ENCODE peak calls at places on chromosomes 6 and 20, in five cellular contexts. E, W, M, X and F are unnamed samples.

GRCh38 chr20:14562976-14563375 is 225.6 kb upstream of the FLRT3 start:
- DNase-seq in E (no peak), W (no peak), M (no peak), X (no peak), F (no peak)

GRCh38 chr6:36697481-36697903 is at the start of gene RAB44:
- DNase-seq in E (no peak), W (no peak), M (no peak), X (peak), F (no peak)

GRCh38 chr6:17714879-17715860 is 8.4 kb upstream of the NUP153 start:
- DNase-seq in E (peak), W (peak), M (peak), X (no peak), F (peak)

GRCh38 chr6:56517155-56517745 is 125.4 kb downstream of the DST start:
- DNase-seq in E (no peak), W (no peak), M (no peak), X (no peak), F (no peak)

GRCh38 chr6:50966532-50966931 is 147.9 kb downstream of the TFAP2B start:
- DNase-seq in E (no peak), W (no peak), M (no peak), X (no peak), F (no peak)

GRCh38 chr6:85343428-85343827 is 106.5 kb upstream of the NT5E start:
- DNase-seq in E (no peak), W (no peak), M (no peak), X (no peak), F (no peak)

GRCh38 chr6:40788661-40789111 is 201.5 kb upstream of the LRFN2 start:
- DNase-seq in E (no peak), W (no peak), M (peak), X (no peak), F (no peak)

GRCh38 chr6:41037107-41037900 is 1.7 kb downstream of the UNC5CL start:
- DNase-seq in E (no peak), W (no peak), M (no peak), X (no peak), F (no peak)

GRCh38 chr6:156068870-156069269 is 613.2 kb upstream of the NOX3 start:
- DNase-seq in E (no peak), W (peak), M (no peak), X (no peak), F (no peak)

GRCh38 chr6:113464959-113465358 is 392.2 kb upstream of the MARCKS start:
- DNase-seq in E (no peak), W (peak), M (peak), X (no peak), F (peak)

GRCh38 chr6:133973109-133973971 is 20.3 kb downstream of the TBPL1 start:
- DNase-seq in E (no peak), W (peak), M (peak), X (no peak), F (peak)

GRCh38 chr6:45078432-45078831 is 249.7 kb upstream of the RUNX2 start:
- DNase-seq in E (no peak), W (no peak), M (no peak), X (no peak), F (no peak)

GRCh38 chr6:29355603-29356002 is 13.1 kb downstream of the OR5V1 start:
- DNase-seq in E (no peak), W (no peak), M (no peak), X (no peak), F (no peak)

GRCh38 chr20:21520702-21521595 is 7.1 kb upstream of the NKX2-2 start:
- DNase-seq in E (no peak), W (peak), M (no peak), X (no peak), F (no peak)

GRCh38 chr6:53979468-53980067 is 131.7 kb upstream of the MLIP start:
- DNase-seq in E (peak), W (peak), M (peak), X (no peak), F (peak)

GRCh38 chr20:38997622-38998021 is 35.5 kb downstream of the DHX35 start:
- DNase-seq in E (no peak), W (no peak), M (no peak), X (no peak), F (no peak)

DNA sequence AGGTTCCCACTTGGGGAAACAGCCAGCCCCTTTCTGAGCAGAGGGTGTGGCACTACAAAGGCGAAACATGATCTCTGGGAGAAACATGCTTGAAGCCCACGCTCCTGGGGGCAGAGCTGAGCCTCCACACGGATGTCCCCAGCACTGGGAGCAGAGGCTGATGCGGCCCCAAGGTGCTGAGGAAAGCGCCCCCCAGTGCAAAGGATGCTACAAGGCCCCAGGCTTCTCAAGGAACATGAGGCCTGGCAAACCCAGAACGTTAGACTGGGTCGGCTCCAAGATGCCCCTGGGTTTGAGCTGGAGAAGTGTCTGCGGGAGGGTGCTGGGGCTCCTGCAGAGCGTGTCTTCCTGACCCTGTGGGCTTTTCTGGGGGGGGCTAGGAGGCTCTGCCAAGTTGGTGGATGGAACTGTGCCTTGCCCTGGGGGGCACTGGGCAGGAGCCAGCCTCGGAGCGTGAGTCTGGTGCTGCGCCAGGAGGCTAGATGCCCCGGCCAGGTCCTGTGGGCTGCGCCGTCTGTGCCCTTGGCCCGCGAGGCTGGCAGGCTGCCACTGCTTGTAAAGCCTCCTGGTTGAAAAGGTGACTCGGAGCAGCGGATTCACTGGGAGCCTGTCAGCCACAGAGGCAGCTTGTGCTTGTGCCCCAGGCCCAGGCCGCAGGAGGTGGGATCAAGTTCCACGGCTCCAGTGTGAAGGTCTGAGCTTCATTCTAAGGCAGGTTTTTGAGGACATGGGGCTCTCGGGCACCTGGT is 8.1 kb downstream of the SYNJ2 start:
- DNase-seq in E (no peak), W (peak), M (peak), X (peak), F (peak)
- TF ChIP-seq CTCF in E (peak), W (no peak), M (no peak), X (no peak), F (peak)

GRCh38 chr6:166419268-166419667 is 36.5 kb upstream of the MPC1 start:
- DNase-seq in E (no peak), W (peak), M (peak), X (peak), F (no peak)

GRCh38 chr6:166418691-166419143 is 36.0 kb upstream of the MPC1 start:
- DNase-seq in E (no peak), W (no peak), M (no peak), X (no peak), F (no peak)

GRCh38 chr6:166422201-166422940 is 39.6 kb upstream of the MPC1 start:
- DNase-seq in E (no peak), W (no peak), M (no peak), X (peak), F (no peak)

GRCh38 chr6:166419717-166420116 is 37.0 kb upstream of the MPC1 start:
- DNase-seq in E (no peak), W (no peak), M (no peak), X (peak), F (no peak)

GRCh38 chr6:166420351-166420750 is 37.6 kb upstream of the MPC1 start:
- DNase-seq in E (no peak), W (peak), M (peak), X (peak), F (no peak)
- TF ChIP-seq CTCF in E (no peak), W (peak), M (peak), X (no peak), F (peak)

DNA sequence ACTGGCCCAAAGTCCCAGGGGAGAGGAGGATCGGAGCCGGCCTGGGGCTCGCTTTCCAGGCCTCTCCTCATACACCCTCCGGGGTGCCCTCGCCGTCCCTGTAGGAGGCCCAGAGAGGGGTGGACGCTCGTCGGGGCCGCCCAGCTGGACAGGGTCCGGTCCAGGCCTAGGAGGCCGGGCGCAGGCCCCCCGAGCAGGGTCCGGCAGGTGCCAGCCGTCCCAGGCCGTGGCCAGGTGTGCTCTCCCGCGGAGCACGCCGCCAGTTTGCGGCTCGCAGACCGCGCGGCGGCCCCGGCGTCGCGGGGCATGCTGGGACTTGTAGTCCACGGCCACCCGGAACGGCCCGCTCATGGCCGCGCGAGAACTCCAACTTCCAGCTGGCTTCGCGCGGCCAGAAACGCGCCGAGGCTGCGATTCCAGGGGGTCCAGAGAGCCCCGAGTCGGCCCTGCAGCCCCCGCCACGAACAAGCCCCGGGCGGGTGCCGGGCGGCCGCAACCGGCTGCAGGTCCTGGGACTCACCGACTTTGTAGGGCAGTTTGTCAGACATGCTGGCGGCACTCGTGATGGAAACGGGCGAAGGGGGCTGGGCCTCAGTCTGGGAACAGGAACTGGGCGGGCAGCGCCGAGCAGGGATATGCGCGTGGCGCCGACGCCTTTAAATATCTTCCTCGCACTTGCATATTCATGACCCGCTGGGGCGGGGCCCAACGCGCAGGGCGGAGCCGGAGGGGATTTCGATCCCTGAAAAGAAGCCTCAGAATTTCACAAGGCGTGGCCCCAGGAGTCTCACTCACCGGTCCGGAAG is at the start of gene AHCY:
- DNase-seq in E (peak), W (peak), M (peak), X (peak), F (peak)
- TF ChIP-seq CTCF in E (no peak), W (no peak), M (no peak), X (no peak), F (no peak)

GRCh38 chr20:933024-933423 is 16.9 kb upstream of the ANGPT4 start:
- DNase-seq in E (no peak), W (no peak), M (no peak), X (no peak), F (no peak)

GRCh38 chr20:931401-931800 is 15.3 kb upstream of the ANGPT4 start:
- DNase-seq in E (no peak), W (no peak), M (no peak), X (no peak), F (no peak)

GRCh38 chr20:939606-940005 is 23.5 kb upstream of the ANGPT4 start:
- DNase-seq in E (no peak), W (no peak), M (no peak), X (peak), F (no peak)

DNA sequence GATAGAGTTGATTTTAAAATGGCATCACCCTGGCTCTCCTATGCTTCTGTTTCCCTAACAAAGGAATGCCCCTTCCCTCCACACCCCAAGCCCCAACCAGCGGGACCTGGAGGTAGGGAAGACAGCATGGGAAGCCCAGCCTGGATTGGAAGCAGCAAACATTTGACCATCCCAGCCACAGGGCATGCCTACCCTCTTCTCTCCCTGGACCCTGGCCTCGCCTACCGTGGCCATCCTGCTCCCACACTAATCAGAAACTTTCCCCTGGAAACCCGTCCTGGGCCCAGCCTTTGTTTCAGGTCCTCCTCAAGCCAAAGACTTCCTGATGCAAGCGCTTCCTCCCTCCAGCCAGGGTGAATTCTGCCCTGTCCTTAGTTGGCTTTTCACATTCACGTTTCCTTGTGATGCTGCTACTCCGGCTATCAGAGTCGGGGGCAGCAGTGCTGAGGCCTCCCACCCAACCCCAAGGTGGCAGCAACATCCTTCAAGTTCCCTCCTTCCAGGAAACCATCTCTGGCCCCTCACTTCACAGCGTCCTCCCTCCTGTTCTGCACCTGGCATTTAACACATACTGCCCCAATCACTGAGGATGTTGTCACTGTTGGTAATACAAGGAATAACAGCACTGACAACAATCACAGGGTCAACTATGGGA is 18.2 kb upstream of the ANGPT4 start:
- DNase-seq in E (no peak), W (no peak), M (no peak), X (peak), F (no peak)
- TF ChIP-seq CTCF in E (no peak), W (no peak), M (no peak), X (no peak), F (no peak)